ENCODE peak calls at places on chromosomes 2 and 18, in four cellular contexts. Y, C, B and R are unnamed samples.

GRCh38 chr2:3745901-3746300 is 42.5 kb downstream of the DCDC2C start:
- DNase-seq in Y (no peak), C (peak; percentile 19), B (no peak), R (no peak)

GRCh38 chr18:32714571-32715148 is 58.2 kb downstream of the KLHL14 start:
- DNase-seq in Y (peak; percentile 87), C (no peak), B (peak; percentile 79), R (peak; percentile 37)

GRCh38 chr2:84854835-84855234 is 26.0 kb downstream of the TRABD2A start:
- DNase-seq in Y (no peak), C (no peak), B (no peak), R (no peak)

GRCh38 chr2:135790423-135790822 is 46.6 kb downstream of the LCT start:
- DNase-seq in Y (no peak), C (peak; percentile 62), B (no peak), R (no peak)

GRCh38 chr2:48287971-48288370 is 242.0 kb upstream of the STON1 start:
- DNase-seq in Y (no peak), C (no peak), B (no peak), R (no peak)

GRCh38 chr2:239381709-239382134 is 19.1 kb downstream of the HDAC4 start:
- DNase-seq in Y (no peak), C (no peak), B (no peak), R (peak; percentile 36)

GRCh38 chr18:67574749-67575148 is 58.2 kb upstream of the DSEL start:
- DNase-seq in Y (no peak), C (no peak), B (no peak), R (no peak)

GRCh38 chr2:72146357-72147302 is 1.0 kb downstream of the CYP26B1 start:
- DNase-seq in Y (no peak), C (no peak), B (no peak), R (peak; percentile 58)

GRCh38 chr2:215699018-215699417 is 263.1 kb upstream of the FN1 start:
- DNase-seq in Y (no peak), C (no peak), B (no peak), R (no peak)

GRCh38 chr2:151032741-151033152 is 228.9 kb downstream of the RBM43 start:
- DNase-seq in Y (no peak), C (no peak), B (no peak), R (no peak)

GRCh38 chr2:152920846-152921245 is 202.4 kb downstream of the ARL6IP6 start:
- DNase-seq in Y (no peak), C (no peak), B (no peak), R (no peak)

GRCh38 chr2:215998636-215999035 is 14.7 kb downstream of the MREG start:
- DNase-seq in Y (no peak), C (no peak), B (no peak), R (no peak)

GRCh38 chr2:74688881-74689280 is 34.8 kb downstream of the SEMA4F start:
- DNase-seq in Y (no peak), C (no peak), B (no peak), R (no peak)

GRCh38 chr2:88006912-88007439 is 9.4 kb downstream of the RNU2-63P start:
- DNase-seq in Y (no peak), C (no peak), B (no peak), R (peak; percentile 65)

GRCh38 chr18:53944721-53945120 is 279.7 kb downstream of the MBD2 start:
- DNase-seq in Y (no peak), C (no peak), B (no peak), R (peak; percentile 44)

GRCh38 chr2:173151671-173152398 is 76.2 kb downstream of the MAP3K20 start:
- DNase-seq in Y (no peak), C (no peak), B (no peak), R (no peak)

GRCh38 chr2:102256281-102256680 is 55.1 kb upstream of the IL1RL1 start:
- DNase-seq in Y (no peak), C (no peak), B (no peak), R (no peak)

GRCh38 chr2:230896346-230897115 is 28.5 kb downstream of the GPR55 start:
- DNase-seq in Y (no peak), C (no peak), B (no peak), R (peak; percentile 2)

DNA sequence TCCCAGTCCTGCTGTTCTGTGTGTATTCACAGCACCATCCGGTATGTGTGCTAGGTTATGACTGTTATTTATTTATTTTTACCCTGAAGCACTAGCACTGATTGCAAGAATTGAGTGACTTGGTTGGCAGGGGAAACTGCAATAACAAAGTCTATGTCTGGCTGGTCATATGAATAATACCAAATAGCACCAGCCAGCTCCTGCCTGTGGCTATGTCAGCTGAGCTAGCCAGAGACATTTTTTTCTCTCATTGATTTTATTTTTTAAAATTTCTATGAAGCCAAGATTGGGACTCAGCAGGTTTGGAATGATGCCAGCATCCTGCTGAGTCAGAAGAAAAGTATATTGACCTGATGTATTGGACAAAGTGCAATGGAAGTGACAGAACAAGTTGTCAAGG is 188.5 kb upstream of the CDH2 start:
- DNase-seq in Y (no peak), C (no peak), B (no peak), R (no peak)
- TF ChIP-seq ELF4 in Y (no peak), C (no peak), B (no peak), R (no peak)

DNA sequence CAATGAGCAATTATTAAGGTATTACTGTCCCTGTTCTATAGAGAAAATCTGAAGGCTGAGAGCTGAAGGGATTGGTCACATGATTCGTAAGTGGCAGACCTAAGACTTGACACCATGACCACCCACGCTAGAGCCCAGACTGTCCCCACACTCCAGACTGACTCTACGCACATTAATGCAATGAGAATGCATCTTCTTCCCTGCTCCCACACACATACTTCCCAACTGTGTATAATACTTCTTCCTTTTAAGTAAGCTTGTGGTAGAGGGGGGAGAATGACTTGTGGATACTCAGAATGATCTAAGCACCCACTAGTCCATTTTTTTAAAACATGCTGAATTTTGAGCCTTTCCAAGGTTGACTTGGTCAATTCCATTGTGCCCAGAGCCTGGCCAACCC is 28.8 kb downstream of the ALK start:
- DNase-seq in Y (no peak), C (no peak), B (no peak), R (no peak)
- TF ChIP-seq ELF4 in Y (no peak), C (no peak), B (no peak), R (no peak)

GRCh38 chr18:46475367-46475752 is 181.7 kb downstream of the LOXHD1 start:
- DNase-seq in Y (no peak), C (no peak), B (no peak), R (no peak)
- TF ChIP-seq ELF4 in Y (no peak), C (no peak), B (no peak), R (no peak)

GRCh38 chr2:121902171-121902591 is 146.7 kb downstream of the TSN start:
- DNase-seq in Y (no peak), C (peak; percentile 72), B (no peak), R (peak; percentile 67)
- TF ChIP-seq ELF4 in Y (no peak), C (no peak), B (no peak), R (no peak)